ENCODE peak calls at places on chromosomes 11 and 22, in eight cellular contexts. I, Q, O, K, S, Z, C and N are unnamed samples. For H3K27me3, the result is how much of the 10 kb centered on the place peaks cover.

GRCh38 chr11:118074091-118074685 is 2.7 kb upstream of the TMPRSS4 start:
- DNase-seq in C (no peak), S (no peak), I (no peak), Q (no peak), K (no peak), O (no peak), Z (no peak), N (no peak)

GRCh38 chr22:30890689-30891442 is 77.7 kb downstream of the MORC2 start:
- DNase-seq in I (peak), Z (peak), O (peak), S (peak), Q (peak), C (peak), K (peak), N (peak)

GRCh38 chr11:115964091-115964490 is 459.9 kb upstream of the CADM1 start:
- DNase-seq in C (no peak), Q (no peak), Z (no peak), S (no peak), O (no peak), I (no peak), K (no peak), N (no peak)

GRCh38 chr11:72842644-72843330 is 28.6 kb downstream of the ATG16L2 start:
- DNase-seq in O (no peak), K (no peak), S (no peak), Q (no peak), Z (no peak), I (no peak), C (no peak), N (no peak)

GRCh38 chr22:19786959-19787848 is 26.6 kb downstream of the TBX1 start:
- DNase-seq in S (no peak), K (no peak), I (no peak), C (no peak), O (no peak), Z (no peak), Q (no peak), N (no peak)

GRCh38 chr11:95516786-95517185 is 272.8 kb downstream of the FAM76B start:
- DNase-seq in S (peak), C (no peak), Q (no peak), K (peak), Z (no peak), O (no peak), I (no peak), N (no peak)

GRCh38 chr22:22907551-22908494 is 20.2 kb downstream of the IGLL5 start:
- DNase-seq in K (no peak), O (no peak), S (no peak), C (no peak), Z (no peak), I (no peak), Q (no peak), N (no peak)

GRCh38 chr11:17351510-17352176 is at the start of gene NCR3LG1:
- DNase-seq in I (peak), S (peak), Z (peak), K (no peak), O (no peak), Q (peak), C (peak), N (no peak)

GRCh38 chr11:117337061-117337460 is 9.4 kb downstream of the CEP164 start:
- DNase-seq in O (no peak), K (no peak), I (peak), C (no peak), Q (no peak), Z (no peak), S (no peak), N (no peak)

GRCh38 chr11:110431212-110432073 is 1.7 kb downstream of the FDX1 start:
- DNase-seq in O (no peak), C (no peak), I (peak), S (peak), K (peak), Z (peak), Q (no peak), N (peak)

GRCh38 chr11:123640677-123641494 is 13.5 kb downstream of the SCN3B start:
- DNase-seq in I (peak), Q (peak), S (peak), C (peak), O (no peak), K (peak), Z (peak), N (peak)

GRCh38 chr11:120512727-120513435 is 1.3 kb downstream of the GRIK4 start:
- DNase-seq in C (no peak), Q (no peak), I (no peak), K (peak), Z (peak), O (no peak), S (no peak), N (no peak)

GRCh38 chr22:17797721-17798559 is 23.7 kb upstream of the BID start:
- DNase-seq in I (no peak), Q (no peak), K (no peak), C (no peak), Z (no peak), O (no peak), S (no peak), N (no peak)

GRCh38 chr11:98455500-98456186 is 565.1 kb upstream of the CNTN5 start:
- DNase-seq in Q (peak), O (no peak), S (no peak), C (no peak), I (peak), Z (no peak), K (peak), N (no peak)

GRCh38 chr11:110903830-110904229 is 191.6 kb upstream of the ARHGAP20 start:
- DNase-seq in Q (no peak), Z (no peak), O (no peak), C (peak), I (peak), K (peak), S (peak), N (no peak)

GRCh38 chr11:13760115-13760514 is 91.6 kb downstream of the FAR1 start:
- DNase-seq in Z (no peak), C (no peak), I (no peak), Q (no peak), S (no peak), O (no peak), K (peak), N (no peak)

GRCh38 chr11:97703815-97704214 is 1314.0 kb downstream of the JRKL start:
- DNase-seq in I (no peak), Q (no peak), K (no peak), O (no peak), S (no peak), C (peak), Z (no peak), N (no peak)

GRCh38 chr11:126082251-126083109 is 19.8 kb upstream of the CDON start:
- DNase-seq in Z (no peak), S (no peak), K (no peak), C (no peak), O (no peak), Q (peak), I (peak), N (no peak)

GRCh38 chr11:70877151-70877550 is 375.2 kb downstream of the SHANK2 start:
- DNase-seq in I (no peak), Z (no peak), C (no peak), S (no peak), Q (no peak), K (no peak), O (no peak), N (no peak)
- H3K27me3 ChIP-seq in I (under half), Z (under half), C (under half), S (under half), Q (under half), K (under half), O (under half), N (half or more)

GRCh38 chr22:49966716-49967332 is 6.3 kb downstream of the PIM3 start:
- DNase-seq in Z (peak), Q (no peak), O (no peak), K (no peak), S (no peak), C (peak), I (peak), N (no peak)
- TF ChIP-seq EZH2phosphoT487 in Z (no peak), Q (no peak), O (no peak), K (no peak), S (no peak), C (no peak), I (no peak), N (no peak)

DNA sequence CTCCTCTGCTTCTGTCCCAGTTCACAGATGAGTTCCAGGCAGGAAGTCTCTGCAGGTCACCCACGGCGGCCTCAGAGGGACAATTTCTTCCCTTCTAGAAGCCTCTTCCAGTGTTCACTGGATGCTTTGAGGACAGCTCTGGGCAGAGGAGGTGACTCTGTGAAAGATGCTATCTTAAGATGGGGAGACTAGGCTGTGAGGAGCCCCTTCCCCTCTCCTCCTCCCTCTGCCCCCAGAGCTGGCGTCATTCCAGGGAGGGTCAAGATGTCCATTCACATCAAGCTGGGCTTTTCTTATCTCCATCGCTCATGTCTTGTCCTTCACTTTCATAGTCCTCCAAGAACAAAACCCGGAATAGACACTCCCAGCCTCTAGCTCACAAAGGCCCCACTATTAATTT is 3.3 kb downstream of the APLNR start:
- DNase-seq in S (no peak), Z (no peak), Q (no peak), C (no peak), O (no peak), I (no peak), K (no peak), N (no peak)
- H3K27me3 ChIP-seq in S (under half), Z (under half), Q (under half), C (under half), O (half or more), I (under half), K (half or more), N (under half)

GRCh38 chr11:12552677-12553076 is 121.5 kb upstream of the TEAD1 start:
- DNase-seq in S (peak), K (no peak), C (peak), Z (no peak), Q (no peak), O (no peak), I (no peak), N (no peak)
- TF ChIP-seq EZH2phosphoT487 in S (no peak), K (no peak), C (no peak), Z (no peak), Q (no peak), O (no peak), I (no peak), N (no peak)

DNA sequence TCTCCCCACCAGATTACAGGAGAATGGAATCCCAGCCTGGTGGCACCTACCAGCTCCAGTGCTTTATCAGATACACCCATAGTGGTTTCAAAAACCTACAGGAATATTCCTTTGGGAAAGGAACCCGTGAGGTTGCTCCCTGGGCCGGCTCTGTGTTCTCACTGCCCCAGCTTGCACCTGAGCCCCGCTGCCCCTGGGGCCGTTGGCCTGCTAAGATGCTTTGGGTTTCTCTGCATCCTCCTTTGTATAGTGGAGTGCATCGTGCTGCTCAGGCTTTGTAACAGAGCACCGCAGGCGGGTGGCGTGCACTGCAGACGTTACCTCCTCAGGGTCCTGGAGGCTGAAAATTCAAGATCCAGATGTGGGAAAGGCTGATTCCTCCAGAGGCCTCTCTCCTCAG is 414.1 kb downstream of the BRD1 start:
- DNase-seq in Q (no peak), C (no peak), O (no peak), I (peak), S (no peak), K (no peak), Z (no peak), N (no peak)
- H3K27me3 ChIP-seq in Q (under half), C (under half), O (under half), I (under half), S (under half), K (half or more), Z (under half), N (under half)

DNA sequence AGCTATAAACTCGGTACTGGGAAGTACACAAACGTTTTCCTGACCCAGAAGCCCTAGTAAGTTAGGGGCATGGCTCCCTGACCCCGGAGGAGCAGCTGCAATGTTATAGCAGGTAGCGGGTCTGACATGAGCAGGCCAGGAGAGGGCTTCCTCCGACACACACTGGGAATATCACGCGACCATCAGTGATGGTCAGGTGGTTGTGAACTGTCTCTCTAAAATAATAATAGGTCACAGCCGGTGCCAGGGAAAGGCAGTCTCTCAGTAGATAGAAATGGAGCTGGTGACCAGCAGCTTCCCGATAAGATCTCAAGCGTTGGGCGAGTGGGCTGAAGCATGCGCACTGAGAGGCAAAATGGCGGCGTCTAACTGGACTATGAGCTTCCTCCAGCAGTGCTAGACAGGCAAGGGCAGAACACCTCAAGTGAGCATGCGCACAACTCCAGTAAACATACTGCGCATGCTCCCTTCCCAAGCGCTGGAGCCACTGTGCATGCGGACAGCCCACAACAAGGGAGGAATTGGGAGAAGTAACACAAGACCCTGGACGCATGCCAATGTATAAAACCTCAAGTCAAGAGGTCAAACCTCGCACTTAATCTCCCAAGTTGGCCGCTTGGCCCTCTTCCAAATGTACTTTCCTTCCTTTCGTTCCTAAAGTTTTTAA is 22.3 kb upstream of the TESMIN start:
- DNase-seq in I (no peak), S (no peak), Z (no peak), O (no peak), Q (no peak), C (peak), K (no peak), N (no peak)
- TF ChIP-seq EZH2phosphoT487 in I (no peak), S (no peak), Z (no peak), O (no peak), Q (no peak), C (no peak), K (no peak), N (no peak)

GRCh38 chr11:99781074-99781473 is 760.3 kb downstream of the CNTN5 start:
- DNase-seq in O (no peak), S (no peak), Z (no peak), Q (no peak), I (no peak), K (no peak), C (no peak), N (no peak)
- H3K27me3 ChIP-seq in O (under half), S (under half), Z (under half), Q (under half), I (under half), K (under half), C (under half), N (under half)

DNA sequence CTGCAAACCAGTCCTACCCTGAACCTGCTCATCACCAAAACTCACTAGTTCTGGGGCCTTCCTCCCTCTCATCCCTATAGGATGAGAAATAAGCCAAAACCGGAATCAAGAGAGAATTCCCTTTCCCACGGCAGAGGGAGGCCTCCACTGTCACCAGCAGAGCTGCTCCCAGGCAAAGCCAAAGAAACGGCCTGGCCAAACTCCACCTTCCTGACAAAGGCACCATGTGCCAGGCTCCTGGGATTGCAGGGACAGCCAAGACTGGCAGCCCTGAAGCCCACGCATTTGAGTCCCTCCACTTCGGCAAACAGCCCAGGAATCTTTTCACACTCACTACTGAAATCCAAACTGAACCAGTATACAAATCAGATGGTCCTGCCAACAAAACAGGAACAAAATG is 6.2 kb downstream of the SMCO4 start:
- DNase-seq in O (no peak), Z (no peak), S (peak), C (no peak), K (no peak), Q (peak), I (no peak), N (no peak)
- TF ChIP-seq EZH2phosphoT487 in O (no peak), Z (no peak), S (no peak), C (no peak), K (no peak), Q (no peak), I (no peak), N (no peak)

DNA sequence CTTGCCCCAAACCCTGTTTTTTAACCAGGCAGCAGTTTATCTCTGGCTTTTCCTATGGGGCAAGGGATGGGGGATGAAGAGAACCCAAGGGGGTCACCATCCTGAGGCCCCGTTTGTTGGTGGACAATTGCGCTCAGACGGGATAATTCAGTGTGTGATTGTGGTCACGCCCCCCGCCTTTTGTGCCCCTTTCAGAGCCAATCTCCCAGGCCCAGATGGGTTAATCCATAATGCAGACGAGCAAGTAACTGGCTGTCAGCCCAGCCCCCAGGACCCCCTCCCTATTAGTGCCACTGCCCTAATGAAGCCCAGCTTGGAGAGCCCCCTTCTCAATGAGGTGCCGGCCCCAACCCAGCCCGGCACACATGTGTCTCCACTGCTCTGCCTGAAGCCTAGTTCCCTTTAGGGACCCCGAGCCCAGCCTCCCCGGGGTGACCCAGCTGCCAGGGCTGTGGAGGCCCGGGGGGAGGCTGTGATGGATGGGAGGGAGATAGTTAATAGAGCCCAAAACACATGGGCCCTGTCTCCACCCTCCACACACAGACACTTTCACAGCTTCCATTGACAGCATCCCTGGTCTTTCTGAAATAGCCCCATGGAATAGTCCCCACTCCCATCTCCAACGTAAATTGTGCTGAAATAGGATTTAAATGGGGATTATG is 19.0 kb upstream of the ROBO3 start:
- DNase-seq in Z (no peak), S (no peak), K (no peak), O (no peak), C (no peak), I (peak), Q (no peak), N (no peak)
- H3K27me3 ChIP-seq in Z (half or more), S (half or more), K (half or more), O (half or more), C (half or more), I (under half), Q (half or more), N (half or more)